ENCODE peak calls at places on chromosomes 2 and 18, in six cellular contexts. F is fibroblast of lung, B is GM12865, R is body of pancreas, W is fibroblast of pulmonary artery, C is pancreas. A is an unnamed sample.

GRCh38 chr2:238456966-238457926 is 30.5 kb downstream of the ASB1 start:
- DNase-seq in F (no peak), B (no peak), R (no peak), W (peak; percentile 42), C (no peak), A (peak; percentile 88)

GRCh38 chr18:56901919-56902318 is 245.0 kb upstream of the BOD1L2 start:
- DNase-seq in F (no peak), B (no peak), R (no peak), W (no peak), C (no peak), A (no peak)

GRCh38 chr2:172540421-172540820 is 15.5 kb upstream of the PDK1 start:
- DNase-seq in F (peak; percentile 12), B (no peak), R (no peak), W (no peak), C (no peak), A (no peak)

GRCh38 chr2:151793123-151793522 is 35.1 kb downstream of the ARL5A start:
- DNase-seq in F (no peak), B (no peak), R (no peak), W (no peak), C (no peak), A (no peak)

GRCh38 chr2:225196579-225196978 is 154.3 kb upstream of the DOCK10 start:
- DNase-seq in F (no peak), B (no peak), R (no peak), W (peak; percentile 2), C (no peak), A (no peak)

GRCh38 chr2:222733470-222733845 is 62.0 kb downstream of the MOGAT1 start:
- DNase-seq in F (no peak), B (no peak), R (no peak), W (no peak), C (no peak), A (no peak)

GRCh38 chr2:176079851-176080539 is 3.8 kb downstream of the EVX2 start:
- DNase-seq in F (no peak), B (peak; percentile 16), R (no peak), W (peak; percentile 28), C (peak; percentile 66), A (peak; percentile 16)

GRCh38 chr2:64263315-64263714 is 119.1 kb upstream of the PELI1 start:
- DNase-seq in F (peak; percentile 85), B (no peak), R (no peak), W (peak; percentile 92), C (no peak), A (peak; percentile 62)

GRCh38 chr2:232075080-232075479 is 113.6 kb downstream of the DIS3L2 start:
- DNase-seq in F (peak; percentile 44), B (no peak), R (no peak), W (peak; percentile 64), C (no peak), A (peak; percentile 32)

GRCh38 chr2:143071185-143071876 is 57.9 kb upstream of the ARHGAP15 start:
- DNase-seq in F (no peak), B (no peak), R (no peak), W (no peak), C (no peak), A (no peak)

GRCh38 chr2:142980246-142981068 is 103.0 kb downstream of the KYNU start:
- DNase-seq in F (peak; percentile 75), B (peak; percentile 41), R (no peak), W (peak; percentile 70), C (no peak), A (peak; percentile 71)

GRCh38 chr2:134207589-134208209 is 46.2 kb upstream of the MGAT5 start:
- DNase-seq in F (peak; percentile 61), B (peak; percentile 72), R (peak; percentile 62), W (peak; percentile 64), C (peak; percentile 58), A (peak; percentile 42)

GRCh38 chr2:110853516-110853915 is 121.1 kb downstream of the ACOXL start:
- DNase-seq in F (peak; percentile 8), B (peak; percentile 70), R (no peak), W (peak; percentile 16), C (no peak), A (peak; percentile 6)

GRCh38 chr2:128520340-128520739 is 201.7 kb upstream of the HS6ST1 start:
- DNase-seq in F (no peak), B (no peak), R (no peak), W (no peak), C (no peak), A (no peak)

GRCh38 chr2:205822578-205822977 is 140.3 kb downstream of the NRP2 start:
- DNase-seq in F (peak; percentile 54), B (no peak), R (no peak), W (peak; percentile 13), C (no peak), A (no peak)

GRCh38 chr2:120734930-120735611 is 597 bp upstream of the GLI2 start:
- DNase-seq in F (peak; percentile 52), B (no peak), R (no peak), W (no peak), C (peak; percentile 44), A (peak; percentile 57)

GRCh38 chr18:13271512-13271911 is 53.0 kb downstream of the LDLRAD4 start:
- DNase-seq in F (no peak), B (no peak), R (peak; percentile 26), W (no peak), C (no peak), A (no peak)

GRCh38 chr2:240782886-240783818 is 36.9 kb downstream of the KIF1A start:
- DNase-seq in F (no peak), B (no peak), R (no peak), W (no peak), C (peak; percentile 59), A (no peak)

GRCh38 chr2:61911510-61911909 is 6.0 kb downstream of the COMMD1 start:
- DNase-seq in F (no peak), B (no peak), R (no peak), W (no peak), C (no peak), A (no peak)

GRCh38 chr2:197504512-197504911 is 4.3 kb downstream of the HSPE1 start:
- DNase-seq in F (no peak), B (no peak), R (no peak), W (no peak), C (no peak), A (no peak)

GRCh38 chr2:197502685-197503084 is 2.5 kb downstream of the HSPE1 start:
- DNase-seq in F (no peak), B (no peak), R (no peak), W (no peak), C (no peak), A (no peak)

GRCh38 chr2:197500503-197501179 is 462 bp downstream of the HSPE1 start:
- DNase-seq in F (peak; percentile 24), B (peak; percentile 11), R (no peak), W (peak; percentile 20), C (no peak), A (peak; percentile 19)

GRCh38 chr2:197504000-197504399 is 3.8 kb downstream of the HSPE1 start:
- DNase-seq in F (no peak), B (no peak), R (no peak), W (no peak), C (no peak), A (no peak)

GRCh38 chr2:197502201-197502600 is 2.0 kb downstream of the HSPE1 start:
- DNase-seq in F (no peak), B (no peak), R (no peak), W (no peak), C (no peak), A (no peak)
- H3K4me3 ChIP-seq in F (peak overlapping the region; percentile 100), B (peak overlapping the region; percentile 73), R (no peak overlapping the region), W (peak overlapping the region; percentile 0), C (no peak overlapping the region), A (peak overlapping the region; percentile 90)

GRCh38 chr18:59208602-59209001 is 11.4 kb upstream of the GRP start:
- DNase-seq in F (no peak), B (no peak), R (no peak), W (no peak), C (no peak), A (no peak)
- TF ChIP-seq CTCF in F (no peak), B (no peak), R (no peak), W (no peak), C (no peak), A (no peak)

GRCh38 chr2:11743531-11743815 is 3.0 kb upstream of the LPIN1 start:
- DNase-seq in F (no peak), B (no peak), R (no peak), W (no peak), C (peak; percentile 47), A (no peak)

GRCh38 chr2:11746376-11746806 is at the start of gene LPIN1:
- DNase-seq in F (peak; percentile 86), B (peak; percentile 89), R (peak; percentile 92), W (peak; percentile 85), C (peak; percentile 95), A (peak; percentile 79)

GRCh38 chr2:11745613-11746375 is 638 bp upstream of the LPIN1 start:
- DNase-seq in F (no peak), B (no peak), R (no peak), W (no peak), C (peak; percentile 76), A (no peak)

GRCh38 chr2:11743846-11744553 is 2.4 kb upstream of the LPIN1 start:
- DNase-seq in F (peak; percentile 100), B (peak; percentile 87), R (peak; percentile 97), W (peak; percentile 100), C (peak; percentile 94), A (peak; percentile 100)

DNA sequence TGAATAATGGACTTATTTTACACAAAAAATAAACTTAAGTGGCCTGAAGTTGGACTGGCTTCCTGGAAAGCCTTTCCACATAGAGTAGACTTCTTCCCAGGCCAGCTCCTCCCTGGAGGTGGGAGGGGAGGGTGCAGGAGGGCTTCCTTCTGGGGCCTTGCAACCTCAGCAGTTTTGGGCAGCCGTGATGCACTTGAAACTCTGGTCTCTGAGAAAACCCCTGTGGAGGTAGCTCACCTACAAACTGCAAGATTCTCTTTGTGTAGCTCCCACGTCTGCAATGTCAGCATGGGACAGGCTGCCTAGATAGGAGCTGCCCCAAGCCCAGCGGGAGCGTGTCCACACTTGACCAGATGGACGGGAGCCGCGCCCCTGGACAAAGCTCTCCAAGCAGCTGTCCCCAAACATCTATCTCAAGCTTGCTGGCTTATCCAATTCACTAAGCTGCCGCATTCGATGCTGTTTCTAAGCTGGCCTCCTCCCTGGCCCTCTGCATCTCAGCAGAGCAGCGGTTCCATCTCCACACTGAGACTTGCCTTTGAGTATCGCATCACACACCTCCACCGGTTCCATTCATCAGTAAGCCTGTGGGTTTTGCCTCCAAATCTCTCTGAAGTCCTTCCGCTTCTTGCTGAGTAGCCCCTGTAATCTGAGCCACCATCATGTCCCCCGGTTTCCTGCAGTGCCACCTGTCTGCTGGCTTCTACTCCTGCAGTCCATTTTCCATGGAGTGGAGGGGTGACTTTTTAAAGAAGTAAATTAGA is 1.6 kb upstream of the LPIN1 start:
- DNase-seq in F (peak; percentile 65), B (no peak), R (no peak), W (peak; percentile 42), C (peak; percentile 36), A (peak; percentile 60)
- H3K4me3 ChIP-seq in F (peak overlapping the region; percentile 23), B (no peak overlapping the region), R (no peak overlapping the region), W (peak overlapping the region; percentile 19), C (no peak overlapping the region), A (peak overlapping the region; percentile 49)

DNA sequence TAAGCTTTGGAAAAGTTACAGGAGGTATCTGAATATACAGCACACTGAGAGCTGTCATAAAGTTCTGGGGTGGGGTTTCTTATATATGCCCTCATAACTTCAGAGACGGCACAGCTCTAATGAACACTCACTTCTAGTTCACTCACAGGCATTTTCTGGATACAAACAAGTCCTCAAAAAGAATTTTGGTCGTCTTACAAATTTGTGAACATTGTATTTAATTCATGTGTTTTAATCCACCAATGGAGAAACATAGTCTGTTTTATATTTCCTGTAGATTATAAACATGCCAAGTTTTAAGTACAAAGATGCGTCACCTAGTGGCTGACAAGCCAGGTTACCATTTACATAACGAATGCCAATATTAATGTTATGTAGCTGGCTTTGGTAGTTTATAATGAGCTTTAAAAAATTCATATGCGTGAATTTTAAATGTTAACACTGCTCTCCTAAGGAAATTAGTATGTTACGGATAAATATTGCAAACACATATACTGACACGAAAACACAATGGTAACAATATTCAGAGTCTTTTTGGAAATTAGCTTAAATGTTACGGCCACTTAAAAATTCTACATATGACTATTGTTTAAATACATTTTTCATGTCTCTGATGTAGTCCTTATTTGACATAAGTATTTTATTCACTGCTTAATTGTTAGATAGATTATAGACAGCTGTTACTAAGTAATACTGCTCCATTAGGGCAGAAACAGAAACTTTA is 2.5 kb downstream of the COL3A1 start:
- DNase-seq in F (peak; percentile 83), B (no peak), R (no peak), W (peak; percentile 81), C (no peak), A (peak; percentile 86)
- TF ChIP-seq CTCF in F (peak; percentile 43), B (no peak), R (peak; percentile 26), W (peak; percentile 71), C (no peak), A (peak; percentile 49)

A was measured in fibroblast of the aortic adventitia.